ENCODE peak calls at places on chromosomes 12 and 14, in seven cellular contexts. R is BJ; T is stimulated activated effector memory CD8-positive, alpha-beta T cell treated with anti-CD3 and anti-CD28 coated beads, Interleukin-12 subunit alpha, Interleukin-12 subunit beta, amount 100 ng/mL, for 72 hours; Z is H9; M is foreskin melanocyte; P is effector memory CD8-positive, alpha-beta T cell; U is AG04450. E is an unnamed sample.

GRCh38 chr12:120677765-120678473 is 9.0 kb upstream of the MLEC start:
- DNase-seq in R (no peak), T (peak; percentile 5), Z (no peak), M (no peak), P (no peak), U (no peak), E (no peak)

GRCh38 chr14:80974338-80975078 is 19.1 kb downstream of the TSHR start:
- DNase-seq in R (no peak), T (no peak), Z (no peak), M (peak; percentile 86), P (no peak), U (no peak), E (no peak)

GRCh38 chr14:68147331-68147730 is 327.8 kb downstream of the RAD51B start:
- DNase-seq in R (no peak), T (no peak), Z (no peak), M (no peak), P (no peak), U (no peak), E (no peak)

GRCh38 chr14:104874571-104875411 is 9.7 kb downstream of the CEP170B start:
- DNase-seq in R (no peak), T (no peak), Z (no peak), M (no peak), P (no peak), U (no peak), E (no peak)

GRCh38 chr14:104341532-104342434 is 203.4 kb downstream of the KIF26A start:
- DNase-seq in R (no peak), T (no peak), Z (peak; percentile 95), M (no peak), P (no peak), U (no peak), E (no peak)

GRCh38 chr14:91409991-91410401 is 7.6 kb downstream of the CCDC88C start:
- DNase-seq in R (no peak), T (no peak), Z (no peak), M (no peak), P (no peak), U (no peak), E (no peak)

GRCh38 chr12:34402899-34403705 is 380.8 kb downstream of the ALG10 start:
- DNase-seq in R (no peak), T (no peak), Z (peak; percentile 6), M (no peak), P (no peak), U (no peak), E (no peak)

GRCh38 chr12:131923260-131923659 is 5.8 kb upstream of the PUS1 start:
- DNase-seq in R (no peak), T (no peak), Z (no peak), M (no peak), P (no peak), U (no peak), E (no peak)

GRCh38 chr14:74984241-74985027 is 18.3 kb upstream of the EIF2B2 start:
- DNase-seq in R (no peak), T (no peak), Z (peak; percentile 19), M (no peak), P (no peak), U (no peak), E (no peak)

GRCh38 chr14:89855961-89856360 is 98.6 kb downstream of the EFCAB11 start:
- DNase-seq in R (peak; percentile 79), T (no peak), Z (no peak), M (no peak), P (no peak), U (peak; percentile 43), E (no peak)

GRCh38 chr14:23536494-23536893 is 15.1 kb downstream of the ZFHX2 start:
- DNase-seq in R (no peak), T (no peak), Z (no peak), M (no peak), P (no peak), U (no peak), E (no peak)

GRCh38 chr12:53948650-53949593 is 5.8 kb upstream of the HOXC12 start:
- DNase-seq in R (no peak), T (no peak), Z (no peak), M (no peak), P (no peak), U (no peak), E (no peak)

GRCh38 chr14:37197421-37198272 is at the start of gene MIPOL1:
- DNase-seq in R (peak; percentile 60), T (no peak), Z (peak; percentile 65), M (peak; percentile 74), P (no peak), U (peak; percentile 69), E (peak; percentile 28)

GRCh38 chr12:90028620-90029051 is 320.0 kb upstream of the ATP2B1 start:
- DNase-seq in R (no peak), T (no peak), Z (no peak), M (no peak), P (no peak), U (no peak), E (no peak)

GRCh38 chr12:122123051-122123760 is 44.6 kb downstream of the MLXIP start:
- DNase-seq in R (no peak), T (peak; percentile 73), Z (peak; percentile 82), M (peak; percentile 56), P (peak; percentile 78), U (no peak), E (no peak)

GRCh38 chr12:30980886-30981662 is 54.5 kb downstream of the TSPAN11 start:
- DNase-seq in R (no peak), T (no peak), Z (no peak), M (no peak), P (no peak), U (no peak), E (no peak)

GRCh38 chr12:79547044-79547734 is 143.6 kb downstream of the PAWR start:
- DNase-seq in R (peak; percentile 52), T (no peak), Z (peak; percentile 93), M (no peak), P (no peak), U (no peak), E (peak; percentile 87)

GRCh38 chr14:102984336-102985102 is 62.1 kb downstream of the AMN start:
- DNase-seq in R (no peak), T (no peak), Z (no peak), M (no peak), P (no peak), U (no peak), E (no peak)

GRCh38 chr12:50222275-50222783 is 55.2 kb upstream of the CERS5 start:
- DNase-seq in R (peak; percentile 84), T (no peak), Z (peak; percentile 74), M (peak; percentile 87), P (no peak), U (peak; percentile 89), E (no peak)

GRCh38 chr14:36238666-36239363 is 62.3 kb upstream of the PTCSC3 start:
- DNase-seq in R (peak; percentile 12), T (no peak), Z (no peak), M (peak; percentile 65), P (no peak), U (peak; percentile 23), E (no peak)

GRCh38 chr12:123591702-123592481 is 7.5 kb downstream of the TMED2 start:
- DNase-seq in R (no peak), T (no peak), Z (no peak), M (no peak), P (no peak), U (peak; percentile 24), E (no peak)

GRCh38 chr12:13229504-13229903 is 33.0 kb downstream of the EMP1 start:
- DNase-seq in R (no peak), T (no peak), Z (no peak), M (no peak), P (no peak), U (no peak), E (no peak)

GRCh38 chr14:96673706-96674105 is 123.5 kb upstream of the VRK1 start:
- DNase-seq in R (no peak), T (no peak), Z (no peak), M (no peak), P (no peak), U (no peak), E (no peak)

GRCh38 chr12:80313184-80313583 is 130.9 kb upstream of the PTPRQ start:
- DNase-seq in R (no peak), T (no peak), Z (no peak), M (peak; percentile 2), P (no peak), U (no peak), E (no peak)

GRCh38 chr14:90678420-90678819 is 137.8 kb downstream of the TTC7B start:
- DNase-seq in R (no peak), T (no peak), Z (no peak), M (no peak), P (no peak), U (no peak), E (no peak)

GRCh38 chr12:91367234-91367849 is 184.7 kb upstream of the DCN start:
- DNase-seq in R (no peak), T (no peak), Z (no peak), M (no peak), P (no peak), U (no peak), E (no peak)

GRCh38 chr14:39442293-39442692 is 10.1 kb upstream of the FBXO33 start:
- DNase-seq in R (no peak), T (no peak), Z (no peak), M (no peak), P (no peak), U (no peak), E (no peak)

GRCh38 chr12:100427078-100427477 is 46.6 kb upstream of the NR1H4 start:
- DNase-seq in R (peak; percentile 8), T (no peak), Z (no peak), M (peak; percentile 11), P (no peak), U (no peak), E (peak; percentile 43)

E was measured in retinal pigment epithelial cell.